ENCODE peak calls at places on chromosomes 12 and 14, in four cellular contexts. S, M, L and P are unnamed samples.

GRCh38 chr14:81655423-81656314 is 122.0 kb upstream of the SEL1L start:
- DNase-seq in S (no peak), M (no peak), L (no peak), P (no peak)

GRCh38 chr12:47816646-47817271 is 2.9 kb downstream of the HDAC7 start:
- DNase-seq in S (no peak), M (peak), L (no peak), P (no peak)

GRCh38 chr14:105187935-105188524 is 6.9 kb upstream of the NUDT14 start:
- DNase-seq in S (no peak), M (no peak), L (peak), P (no peak)

GRCh38 chr12:19130224-19131019 is 889 bp downstream of the PLEKHA5 start:
- DNase-seq in S (peak), M (peak), L (peak), P (peak)

GRCh38 chr14:67653651-67654280 is 20.7 kb downstream of the VTI1B start:
- DNase-seq in S (no peak), M (peak), L (no peak), P (no peak)

GRCh38 chr14:92649934-92650545 is 98.4 kb downstream of the LGMN start:
- DNase-seq in S (peak), M (peak), L (no peak), P (no peak)

GRCh38 chr14:105146181-105146975 is 22.2 kb downstream of the JAG2 start:
- DNase-seq in S (peak), M (no peak), L (no peak), P (no peak)

GRCh38 chr14:23240661-23241060 is 2.9 kb downstream of the RNF212B start:
- DNase-seq in S (no peak), M (no peak), L (no peak), P (no peak)

GRCh38 chr14:104639889-104640548 is 35.4 kb upstream of the TMEM179 start:
- DNase-seq in S (no peak), M (peak), L (peak), P (peak)

GRCh38 chr14:37232907-37233481 is 35.3 kb downstream of the MIPOL1 start:
- DNase-seq in S (no peak), M (peak), L (no peak), P (peak)

GRCh38 chr14:92093320-92093719 is 13.1 kb downstream of the ATXN3 start:
- DNase-seq in S (no peak), M (peak), L (peak), P (no peak)

GRCh38 chr14:103142903-103143302 is 19.6 kb downstream of the TNFAIP2 start:
- DNase-seq in S (no peak), M (peak), L (no peak), P (no peak)

GRCh38 chr12:115922952-115923564 is 354.4 kb downstream of the MED13L start:
- DNase-seq in S (no peak), M (peak), L (no peak), P (no peak)

GRCh38 chr14:77103475-77103874 is 5.4 kb downstream of the CIPC start:
- DNase-seq in S (no peak), M (no peak), L (no peak), P (no peak)

GRCh38 chr12:124720687-124721500 is 142.8 kb downstream of the SCARB1 start:
- DNase-seq in S (no peak), M (peak), L (no peak), P (no peak)

GRCh38 chr12:116116650-116117424 is 160.7 kb downstream of the MED13L start:
- DNase-seq in S (no peak), M (peak), L (no peak), P (no peak)

GRCh38 chr12:49863946-49864816 is 21.3 kb upstream of the BCDIN3D start:
- DNase-seq in S (no peak), M (no peak), L (no peak), P (no peak)

GRCh38 chr12:114339626-114340025 is 66.3 kb downstream of the TBX5 start:
- DNase-seq in S (no peak), M (peak), L (no peak), P (no peak)

GRCh38 chr12:1030779-1031178 is 39.8 kb downstream of the ERC1 start:
- DNase-seq in S (no peak), M (no peak), L (no peak), P (no peak)

GRCh38 chr12:102816816-102817434 is 100.1 kb downstream of the PAH start:
- DNase-seq in S (no peak), M (peak), L (no peak), P (peak)

GRCh38 chr14:101127239-101127638 is 223.7 kb upstream of the RTL1 start:
- DNase-seq in S (no peak), M (peak), L (no peak), P (no peak)

GRCh38 chr12:2679068-2679815 is 115.5 kb upstream of the FKBP4 start:
- DNase-seq in S (no peak), M (no peak), L (no peak), P (no peak)

GRCh38 chr14:93120952-93121834 is 5.5 kb upstream of the ITPK1 start:
- DNase-seq in S (no peak), M (no peak), L (no peak), P (no peak)

GRCh38 chr14:91586451-91586850 is 76.3 kb upstream of the PPP4R3A start:
- DNase-seq in S (no peak), M (peak), L (no peak), P (no peak)

GRCh38 chr12:108846320-108846719 is 11.1 kb downstream of the SSH1 start:
- DNase-seq in S (no peak), M (peak), L (no peak), P (no peak)

GRCh38 chr14:105331575-105332351 is 17.2 kb downstream of the PACS2 start:
- DNase-seq in S (no peak), M (no peak), L (no peak), P (no peak)

GRCh38 chr12:89195470-89195869 is 156.8 kb downstream of the DUSP6 start:
- DNase-seq in S (no peak), M (no peak), L (no peak), P (no peak)

GRCh38 chr12:1530592-1531159 is 63.7 kb downstream of the FBXL14 start:
- DNase-seq in S (no peak), M (peak), L (no peak), P (peak)

GRCh38 chr12:4133029-4133428 is 140.5 kb upstream of the CCND2 start:
- DNase-seq in S (no peak), M (no peak), L (no peak), P (no peak)

GRCh38 chr14:77303417-77304156 is 17.1 kb downstream of the POMT2 start:
- DNase-seq in S (no peak), M (peak), L (peak), P (no peak)

GRCh38 chr12:29725587-29726320 is 58.0 kb downstream of the TMTC1 start:
- DNase-seq in S (no peak), M (peak), L (no peak), P (no peak)

GRCh38 chr12:89350661-89351488 is 1.4 kb downstream of the DUSP6 start:
- DNase-seq in S (no peak), M (peak), L (peak), P (peak)

GRCh38 chr12:88946377-88946997 is 366.2 kb upstream of the KITLG start:
- DNase-seq in S (no peak), M (peak), L (no peak), P (no peak)

GRCh38 chr12:89889051-89889450 is 180.4 kb upstream of the ATP2B1 start:
- DNase-seq in S (no peak), M (peak), L (no peak), P (no peak)

GRCh38 chr12:65121049-65121955 is at the start of gene WIF1:
- DNase-seq in S (peak), M (peak), L (peak), P (peak)

GRCh38 chr14:88838015-88838414 is 13.6 kb downstream of the TTC8 start:
- DNase-seq in S (no peak), M (no peak), L (no peak), P (no peak)

GRCh38 chr12:93100610-93101009 is 171.5 kb upstream of the EEA1 start:
- DNase-seq in S (no peak), M (peak), L (no peak), P (no peak)

GRCh38 chr12:93094988-93095737 is 166.1 kb upstream of the EEA1 start:
- DNase-seq in S (no peak), M (no peak), L (peak), P (peak)

GRCh38 chr12:93099777-93100176 is 170.7 kb upstream of the EEA1 start:
- DNase-seq in S (no peak), M (no peak), L (no peak), P (no peak)

GRCh38 chr12:93098077-93098476 is 169.0 kb upstream of the EEA1 start:
- DNase-seq in S (no peak), M (peak), L (peak), P (peak)

GRCh38 chr12:93097417-93097816 is 168.3 kb upstream of the EEA1 start:
- DNase-seq in S (no peak), M (no peak), L (no peak), P (no peak)
- TF ChIP-seq CTCF in S (no peak), M (no peak), L (no peak), P (no peak)

GRCh38 chr12:81450920-81451739 is 308.0 kb downstream of the PPFIA2 start:
- DNase-seq in S (no peak), M (peak), L (no peak), P (peak)
- TF ChIP-seq CTCF in S (no peak), M (peak), L (peak), P (peak)

DNA sequence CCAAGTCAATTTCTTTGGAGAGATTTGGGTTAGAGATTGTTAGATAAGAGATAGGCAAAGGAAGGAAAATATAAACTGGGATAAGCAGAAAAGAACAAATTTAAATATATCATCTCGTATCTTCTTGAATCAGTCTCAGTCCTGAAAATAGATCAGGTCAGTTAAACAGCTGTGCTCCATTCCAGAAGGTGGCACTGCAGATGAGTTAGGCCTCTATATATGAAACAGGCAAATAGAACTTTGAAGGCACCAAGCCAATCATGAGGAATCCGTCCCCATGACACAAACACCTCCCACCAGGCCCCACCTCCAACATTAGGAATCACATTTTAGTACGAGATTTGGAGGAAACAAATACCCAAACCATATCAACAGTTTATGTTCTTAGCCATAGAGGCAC is 605.5 kb upstream of the USP15 start:
- DNase-seq in S (no peak), M (peak), L (no peak), P (no peak)
- TF ChIP-seq CTCF in S (no peak), M (peak), L (no peak), P (no peak)

DNA sequence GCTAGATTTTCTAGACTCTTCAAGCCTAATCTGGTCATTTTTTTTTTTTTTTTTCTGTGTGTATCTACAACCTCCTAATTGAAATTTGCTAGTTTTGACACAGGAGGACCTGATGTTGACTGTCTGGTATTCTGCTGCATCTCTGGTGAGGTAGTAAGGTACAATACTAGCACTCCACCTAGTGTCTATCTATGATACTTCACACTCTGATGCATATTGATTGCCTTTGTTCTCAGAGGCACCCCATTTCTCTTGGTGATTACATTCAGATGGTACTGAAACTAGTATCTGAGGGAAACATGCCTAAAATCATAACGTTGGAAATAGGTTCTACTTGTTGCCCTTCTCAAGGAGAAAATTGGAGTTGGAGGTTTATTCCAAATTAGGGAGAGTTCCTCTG is 930.5 kb upstream of the NOVA1 start:
- DNase-seq in S (no peak), M (no peak), L (no peak), P (no peak)
- TF ChIP-seq CTCF in S (no peak), M (no peak), L (no peak), P (no peak)